ENCODE peak calls at places on chromosomes 1 and 21, in ten cellular contexts. I, O, S, G, M, C, E, D, Y and U are unnamed samples.

GRCh38 chr1:212791261-212791675 is 309 bp downstream of the NSL1 start:
- DNase-seq in M (no peak), C (no peak), G (peak), E (no peak), O (no peak), S (no peak), I (no peak), Y (peak), D (no peak), U (no peak)

GRCh38 chr1:178220094-178220493 is 126.2 kb downstream of the RASAL2 start:
- DNase-seq in D (no peak), S (no peak), O (no peak), M (no peak), Y (peak), I (no peak), C (no peak), E (no peak), G (no peak), U (no peak)

GRCh38 chr1:75542818-75543570 is 67.9 kb downstream of the SLC44A5 start:
- DNase-seq in C (no peak), M (no peak), Y (no peak), I (no peak), D (no peak), G (no peak), E (no peak), O (no peak), S (no peak), U (no peak)

GRCh38 chr1:104853276-104853675 is 1103.6 kb downstream of the AMY1C start:
- DNase-seq in I (no peak), Y (no peak), E (no peak), O (no peak), G (no peak), M (no peak), C (no peak), D (no peak), S (no peak), U (no peak)

GRCh38 chr21:45152265-45152746 is 77.9 kb downstream of the ADARB1 start:
- DNase-seq in O (peak), E (peak), S (peak), M (no peak), Y (no peak), G (no peak), I (no peak), D (peak), C (peak), U (peak)

GRCh38 chr1:171280596-171280995 is 32.3 kb downstream of the FMO1 start:
- DNase-seq in S (no peak), C (no peak), I (no peak), D (no peak), G (no peak), Y (no peak), M (no peak), O (no peak), E (no peak), U (no peak)

GRCh38 chr1:200733907-200734306 is 4.8 kb upstream of the CAMSAP2 start:
- DNase-seq in Y (no peak), M (no peak), I (no peak), D (no peak), S (no peak), C (no peak), E (no peak), G (no peak), O (no peak), U (no peak)

GRCh38 chr1:173269490-173270230 is 62.5 kb upstream of the TNFSF4 start:
- DNase-seq in G (no peak), C (no peak), S (no peak), O (no peak), Y (peak), M (no peak), D (no peak), E (no peak), I (no peak), U (no peak)

GRCh38 chr1:97396463-97396862 is 524.4 kb downstream of the DPYD start:
- DNase-seq in S (no peak), G (no peak), E (no peak), M (no peak), I (no peak), Y (peak), C (no peak), D (no peak), O (no peak), U (no peak)

GRCh38 chr21:45747233-45747766 is 103.8 kb downstream of the PCBP3 start:
- DNase-seq in D (no peak), S (no peak), O (no peak), E (no peak), M (no peak), C (no peak), I (no peak), G (peak), Y (no peak), U (no peak)